ENCODE peak calls at places on chromosome 10, in eight cellular contexts. T is prostate gland, J is left ventricle myocardium inferior, S is choroid plexus epithelial cell, W is cardiac fibroblast, D is adrenal gland, R is fibroblast of pulmonary artery, P is brain microvascular endothelial cell. K is an unnamed sample.

GRCh38 chr10:104033966-104034365 is 51.7 kb downstream of the COL17A1 start:
- DNase-seq in T (peak), J (no peak), S (no peak), W (no peak), D (no peak), R (no peak), P (no peak), K (no peak)

GRCh38 chr10:83555264-83555663 is 584.0 kb upstream of the GHITM start:
- DNase-seq in T (no peak), J (no peak), S (no peak), W (no peak), D (no peak), R (no peak), P (no peak), K (no peak)

GRCh38 chr10:57338823-57339558 is 928.7 kb downstream of the IPMK start:
- DNase-seq in T (no peak), J (no peak), S (peak), W (peak), D (no peak), R (peak), P (peak), K (peak)

GRCh38 chr10:102344067-102344466 is 51.4 kb upstream of the NFKB2 start:
- DNase-seq in T (no peak), J (no peak), S (peak), W (peak), D (no peak), R (peak), P (peak), K (peak)

GRCh38 chr10:131786756-131787605 is 113.8 kb upstream of the PPP2R2D start:
- DNase-seq in T (peak), J (no peak), S (peak), W (peak), D (peak), R (peak), P (peak), K (peak)

GRCh38 chr10:71873582-71874182 is 22.6 kb upstream of the PSAP start:
- DNase-seq in T (no peak), J (no peak), S (no peak), W (no peak), D (no peak), R (no peak), P (no peak), K (no peak)

GRCh38 chr10:16948335-16948734 is 131.1 kb upstream of the RSU1 start:
- DNase-seq in T (no peak), J (no peak), S (no peak), W (no peak), D (no peak), R (no peak), P (no peak), K (no peak)

GRCh38 chr10:9268176-9268575 is 1213.7 kb downstream of the GATA3 start:
- DNase-seq in T (no peak), J (no peak), S (no peak), W (no peak), D (no peak), R (no peak), P (no peak), K (no peak)

GRCh38 chr10:36802523-36803153 is 322.8 kb upstream of the ANKRD30A start:
- DNase-seq in T (no peak), J (peak), S (peak), W (no peak), D (no peak), R (no peak), P (no peak), K (peak)

GRCh38 chr10:124624875-124625274 is 119.3 kb downstream of the FAM53B start:
- DNase-seq in T (peak), J (no peak), S (no peak), W (no peak), D (no peak), R (no peak), P (no peak), K (no peak)

GRCh38 chr10:3477683-3478082 is 305.1 kb upstream of the PITRM1 start:
- DNase-seq in T (no peak), J (no peak), S (peak), W (peak), D (no peak), R (peak), P (peak), K (peak)

GRCh38 chr10:33102071-33102470 is 144.0 kb upstream of the ITGB1 start:
- DNase-seq in T (no peak), J (no peak), S (no peak), W (no peak), D (no peak), R (no peak), P (no peak), K (no peak)

GRCh38 chr10:49646256-49646870 is 32.5 kb downstream of the CHAT start:
- DNase-seq in T (no peak), J (no peak), S (no peak), W (no peak), D (no peak), R (no peak), P (no peak), K (no peak)

GRCh38 chr10:13961096-13961495 is 369.6 kb downstream of the FRMD4A start:
- DNase-seq in T (no peak), J (no peak), S (peak), W (peak), D (no peak), R (peak), P (peak), K (peak)

GRCh38 chr10:12735843-12736462 is 265.6 kb downstream of the CCDC3 start:
- DNase-seq in T (no peak), J (no peak), S (no peak), W (no peak), D (no peak), R (no peak), P (no peak), K (no peak)

GRCh38 chr10:132726951-132727350 is 59.0 kb downstream of the NKX6-2 start:
- DNase-seq in T (no peak), J (no peak), S (no peak), W (no peak), D (no peak), R (no peak), P (no peak), K (no peak)

GRCh38 chr10:133199992-133200611 is 29.9 kb upstream of the UTF1 start:
- DNase-seq in T (no peak), J (no peak), S (no peak), W (no peak), D (no peak), R (no peak), P (no peak), K (no peak)

GRCh38 chr10:71984126-71984797 is 20.1 kb downstream of the CHST3 start:
- DNase-seq in T (no peak), J (no peak), S (no peak), W (no peak), D (no peak), R (no peak), P (no peak), K (no peak)

GRCh38 chr10:99560277-99561126 is 27.8 kb downstream of the NKX2-3 start:
- DNase-seq in T (peak), J (no peak), S (peak), W (peak), D (peak), R (peak), P (peak), K (peak)

GRCh38 chr10:93819520-93819919 is 61.8 kb downstream of the LGI1 start:
- DNase-seq in T (no peak), J (no peak), S (no peak), W (no peak), D (no peak), R (no peak), P (no peak), K (no peak)

GRCh38 chr10:3400368-3400767 is 227.8 kb upstream of the PITRM1 start:
- DNase-seq in T (no peak), J (no peak), S (peak), W (peak), D (no peak), R (peak), P (peak), K (no peak)

GRCh38 chr10:100894033-100894432 is 18.7 kb upstream of the SLF2 start:
- DNase-seq in T (no peak), J (no peak), S (no peak), W (no peak), D (no peak), R (no peak), P (no peak), K (no peak)

GRCh38 chr10:73999703-74000102 is 1.8 kb downstream of the VCL start:
- DNase-seq in T (peak), J (no peak), S (peak), W (peak), D (no peak), R (peak), P (no peak), K (peak)

GRCh38 chr10:92241501-92241900 is 49.4 kb downstream of the CPEB3 start:
- DNase-seq in T (no peak), J (no peak), S (no peak), W (no peak), D (no peak), R (no peak), P (no peak), K (no peak)

GRCh38 chr10:92239600-92240288 is 51.1 kb downstream of the CPEB3 start:
- DNase-seq in T (peak), J (peak), S (peak), W (peak), D (peak), R (peak), P (peak), K (no peak)

GRCh38 chr10:92240289-92241157 is 50.4 kb downstream of the CPEB3 start:
- DNase-seq in T (peak), J (no peak), S (peak), W (peak), D (peak), R (peak), P (peak), K (peak)

GRCh38 chr10:92242380-92242779 is 48.5 kb downstream of the CPEB3 start:
- DNase-seq in T (no peak), J (no peak), S (no peak), W (no peak), D (no peak), R (no peak), P (no peak), K (no peak)

GRCh38 chr10:92241158-92241500 is 49.7 kb downstream of the CPEB3 start:
- DNase-seq in T (no peak), J (no peak), S (peak), W (no peak), D (no peak), R (no peak), P (no peak), K (no peak)
- H3K4me3 ChIP-seq in T (peak), J (peak), S (peak), W (peak), D (no peak), R (peak), P (peak), K (peak)

GRCh38 chr10:96267234-96267705 is 4.1 kb downstream of the BLNK start:
- DNase-seq in T (no peak), J (no peak), S (no peak), W (no peak), D (no peak), R (no peak), P (no peak), K (no peak)

GRCh38 chr10:96264938-96265337 is 6.4 kb downstream of the BLNK start:
- DNase-seq in T (no peak), J (no peak), S (no peak), W (no peak), D (no peak), R (no peak), P (no peak), K (no peak)

GRCh38 chr10:96263684-96264083 is 7.7 kb downstream of the BLNK start:
- DNase-seq in T (no peak), J (no peak), S (no peak), W (no peak), D (no peak), R (no peak), P (no peak), K (no peak)

GRCh38 chr10:96268341-96268909 is 2.9 kb downstream of the BLNK start:
- DNase-seq in T (no peak), J (no peak), S (no peak), W (no peak), D (no peak), R (no peak), P (no peak), K (no peak)

GRCh38 chr10:96266118-96266770 is 5.1 kb downstream of the BLNK start:
- DNase-seq in T (no peak), J (no peak), S (no peak), W (no peak), D (no peak), R (no peak), P (no peak), K (no peak)
- TF ChIP-seq CTCF in T (no peak), J (no peak), S (no peak), W (no peak), D (no peak), R (no peak), P (no peak), K (no peak)

GRCh38 chr10:29248987-29249386 is 39.9 kb upstream of the LYZL1 start:
- DNase-seq in T (no peak), J (no peak), S (no peak), W (no peak), D (no peak), R (no peak), P (no peak), K (no peak)

GRCh38 chr10:29253096-29254029 is 35.5 kb upstream of the LYZL1 start:
- DNase-seq in T (no peak), J (no peak), S (no peak), W (peak), D (no peak), R (no peak), P (no peak), K (peak)

GRCh38 chr10:29246449-29246848 is 42.4 kb upstream of the LYZL1 start:
- DNase-seq in T (no peak), J (no peak), S (no peak), W (no peak), D (no peak), R (no peak), P (no peak), K (no peak)

GRCh38 chr10:29248156-29248555 is 40.7 kb upstream of the LYZL1 start:
- DNase-seq in T (no peak), J (no peak), S (no peak), W (no peak), D (no peak), R (no peak), P (no peak), K (no peak)

GRCh38 chr10:29250066-29250465 is 38.8 kb upstream of the LYZL1 start:
- DNase-seq in T (no peak), J (no peak), S (no peak), W (no peak), D (no peak), R (no peak), P (no peak), K (no peak)
- H3K4me3 ChIP-seq in T (no peak), J (no peak), S (no peak), W (no peak), D (no peak), R (no peak), P (no peak), K (no peak)

DNA sequence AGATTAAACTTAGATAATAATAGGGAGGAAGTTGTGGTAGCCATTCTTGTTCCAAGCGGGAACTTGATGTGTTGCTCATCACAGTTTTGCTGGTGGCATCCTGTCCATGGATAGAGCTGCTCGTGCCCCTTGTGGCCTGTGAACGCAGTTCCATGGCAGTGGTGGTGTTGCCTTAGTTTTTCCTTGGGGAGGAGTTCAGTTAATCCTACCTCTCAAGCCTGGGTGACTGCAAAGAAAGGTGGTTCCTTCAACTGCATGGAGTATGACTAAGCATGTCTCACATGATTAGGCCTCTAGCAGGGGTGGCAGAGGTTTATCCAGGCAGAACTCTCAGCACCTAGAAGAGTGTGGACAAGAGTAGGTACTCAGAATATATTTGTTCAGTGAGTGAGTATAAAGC is 99.7 kb downstream of the MAPK8 start:
- DNase-seq in T (no peak), J (no peak), S (peak), W (peak), D (no peak), R (peak), P (peak), K (peak)
- TF ChIP-seq CTCF in T (no peak), J (no peak), S (no peak), W (no peak), D (no peak), R (no peak), P (peak), K (no peak)

DNA sequence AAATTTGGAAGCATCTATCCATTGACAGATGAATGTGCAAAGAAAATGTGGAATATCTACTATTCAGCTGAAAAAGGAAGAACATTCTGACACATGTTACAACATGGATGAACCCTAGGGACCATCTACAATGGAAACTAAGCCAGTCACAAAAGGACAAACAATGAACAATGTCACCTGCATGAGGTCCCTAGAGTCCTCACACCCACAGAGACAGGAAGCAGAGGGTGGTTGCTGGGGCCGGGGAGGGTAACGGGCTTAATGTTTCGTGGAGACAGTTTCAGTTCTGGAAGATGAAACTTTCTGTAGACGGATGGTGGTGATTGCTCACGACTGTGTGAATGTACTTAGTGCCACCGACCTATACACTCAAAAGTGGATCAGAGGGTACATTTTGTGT is 282.9 kb downstream of the ADARB2 start:
- DNase-seq in T (no peak), J (no peak), S (no peak), W (no peak), D (no peak), R (no peak), P (no peak), K (no peak)
- H3K4me3 ChIP-seq in T (no peak), J (no peak), S (no peak), W (no peak), D (no peak), R (no peak), P (no peak), K (no peak)

GRCh38 chr10:19634163-19634562 is 182.1 kb upstream of the PLXDC2 start:
- DNase-seq in T (no peak), J (no peak), S (no peak), W (no peak), D (no peak), R (no peak), P (no peak), K (no peak)

GRCh38 chr10:19628767-19629443 is 187.3 kb upstream of the PLXDC2 start:
- DNase-seq in T (no peak), J (no peak), S (peak), W (peak), D (no peak), R (no peak), P (no peak), K (peak)

DNA sequence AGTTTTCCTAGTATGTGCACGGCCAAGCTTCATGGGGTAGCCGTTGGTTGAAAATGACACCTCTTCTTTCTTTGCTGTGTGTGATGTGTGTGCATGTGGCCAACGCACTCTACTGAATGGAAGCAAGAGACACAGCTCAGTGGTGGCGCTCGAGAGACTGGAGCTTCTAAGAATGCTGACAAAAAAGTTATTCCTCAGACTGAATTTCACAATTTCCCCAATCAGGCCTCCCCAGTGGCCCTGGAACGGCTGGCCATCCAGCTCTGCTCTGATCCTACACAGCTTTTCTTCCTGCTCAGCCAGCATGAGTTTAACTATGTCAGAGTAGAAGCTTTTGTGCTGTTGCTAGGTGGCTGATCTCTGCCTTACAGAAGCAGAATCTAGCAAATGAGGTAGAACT is 186.7 kb upstream of the PLXDC2 start:
- DNase-seq in T (no peak), J (peak), S (peak), W (peak), D (peak), R (peak), P (peak), K (peak)
- TF ChIP-seq CTCF in T (no peak), J (peak), S (peak), W (peak), D (no peak), R (peak), P (peak), K (peak)

GRCh38 chr10:28426392-28427159 is 106.3 kb upstream of the WAC start:
- DNase-seq in T (no peak), J (no peak), S (no peak), W (no peak), D (no peak), R (no peak), P (no peak), K (no peak)

GRCh38 chr10:28429573-28430216 is 103.2 kb upstream of the WAC start:
- DNase-seq in T (no peak), J (no peak), S (peak), W (peak), D (no peak), R (no peak), P (no peak), K (peak)

GRCh38 chr10:28431139-28431538 is 101.8 kb upstream of the WAC start:
- DNase-seq in T (no peak), J (no peak), S (no peak), W (no peak), D (no peak), R (no peak), P (no peak), K (no peak)

GRCh38 chr10:28429045-28429444 is 103.9 kb upstream of the WAC start:
- DNase-seq in T (no peak), J (no peak), S (no peak), W (no peak), D (no peak), R (no peak), P (no peak), K (no peak)

GRCh38 chr10:28425431-28425830 is 107.5 kb upstream of the WAC start:
- DNase-seq in T (no peak), J (no peak), S (no peak), W (peak), D (no peak), R (no peak), P (no peak), K (no peak)
- H3K4me3 ChIP-seq in T (no peak), J (no peak), S (no peak), W (no peak), D (no peak), R (no peak), P (no peak), K (no peak)

DNA sequence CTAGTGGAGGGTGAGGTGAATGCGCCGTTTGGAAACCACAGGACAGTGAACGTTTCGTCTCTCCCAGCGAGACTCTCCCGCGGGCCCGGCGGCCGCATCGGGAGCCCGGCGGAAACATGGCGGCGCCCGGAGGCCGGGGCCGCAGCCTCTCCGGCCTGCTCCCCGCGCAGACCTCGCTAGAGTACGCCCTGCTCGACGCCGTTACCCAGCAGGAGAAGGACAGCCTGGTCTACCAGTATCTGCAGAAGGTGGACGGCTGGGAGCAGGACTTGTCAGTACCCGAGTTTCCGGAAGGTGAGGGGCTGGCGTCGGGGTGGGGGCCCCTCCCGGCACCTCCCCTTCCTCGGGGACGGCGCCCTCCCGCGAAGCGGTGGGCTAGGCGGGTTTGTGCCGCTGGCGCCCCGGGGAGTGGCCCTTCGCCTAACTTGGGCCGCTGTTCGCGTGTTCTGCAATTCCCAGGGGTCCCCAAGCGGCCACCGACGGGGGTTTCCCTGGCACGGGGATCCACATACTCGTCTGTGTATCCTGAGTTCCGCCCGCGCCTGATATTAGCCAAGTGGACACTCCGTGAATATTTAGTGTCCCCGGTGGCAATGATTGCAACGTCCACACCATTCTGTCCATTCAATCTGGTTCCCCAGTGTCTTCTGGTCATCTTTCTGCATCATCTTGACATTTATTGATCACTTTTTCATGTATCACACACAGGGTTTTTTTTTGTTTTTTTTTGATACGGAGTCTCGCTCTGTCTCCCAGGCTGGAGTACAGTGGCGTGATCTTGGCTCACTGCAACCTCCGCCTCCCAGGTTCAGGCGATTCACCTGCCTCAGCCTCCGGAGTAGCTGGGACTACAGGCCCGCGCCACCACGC is 531 bp downstream of the NHLRC2 start:
- DNase-seq in T (peak), J (peak), S (peak), W (peak), D (peak), R (peak), P (peak), K (peak)
- TF ChIP-seq CTCF in T (no peak), J (peak), S (no peak), W (peak), D (no peak), R (no peak), P (peak), K (no peak)

GRCh38 chr10:30553625-30554442 is 75.7 kb downstream of the LYZL2 start:
- DNase-seq in T (peak), J (peak), S (peak), W (peak), D (peak), R (peak), P (peak), K (peak)
- H3K4me3 ChIP-seq in T (peak), J (peak), S (peak), W (no peak), D (no peak), R (no peak), P (no peak), K (peak)

K was measured in fibroblast of mammary gland.